ENCODE peak calls at places on chromosomes 1 and 21, in four cellular contexts. J is sigmoid colon, E is suprapubic skin, Q is HCT116. L is an unnamed sample.

GRCh38 chr1:171251741-171252300 is 3.5 kb downstream of the FMO1 start:
- DNase-seq in Q (no peak), E (no peak), J (no peak), L (no peak)

GRCh38 chr1:12342261-12343003 is 112.6 kb downstream of the VPS13D start:
- DNase-seq in E (no peak), J (no peak), Q (no peak), L (no peak)

GRCh38 chr1:119363162-119363561 is 5.4 kb upstream of the HAO2 start:
- DNase-seq in E (no peak), Q (no peak), J (no peak), L (no peak)

GRCh38 chr21:32298148-32298559 is 501 bp upstream of the MRAP start:
- DNase-seq in E (peak), Q (no peak), J (no peak), L (no peak)

GRCh38 chr1:228463559-228464455 is 23.4 kb upstream of the RNF187 start:
- DNase-seq in Q (peak), J (peak), E (no peak), L (peak)

GRCh38 chr1:8687539-8687938 is 129.9 kb downstream of the RERE start:
- DNase-seq in Q (no peak), J (no peak), E (no peak), L (no peak)

GRCh38 chr1:110687244-110687643 is 12.5 kb upstream of the KCNA3 start:
- DNase-seq in Q (no peak), J (no peak), E (no peak), L (no peak)

GRCh38 chr1:204110894-204111633 is 38.1 kb downstream of the SOX13 start:
- DNase-seq in Q (no peak), J (no peak), E (no peak), L (no peak)

GRCh38 chr1:39679821-39680220 is 7.9 kb upstream of the NT5C1A start:
- DNase-seq in J (no peak), Q (no peak), E (no peak), L (no peak)

GRCh38 chr1:171645553-171646336 is 6.7 kb downstream of the MYOC start:
- DNase-seq in E (peak), Q (no peak), J (peak), L (no peak)

GRCh38 chr1:212518188-212518951 is 85.7 kb downstream of the NENF start:
- DNase-seq in Q (no peak), E (peak), J (no peak), L (peak)

GRCh38 chr1:214187933-214188332 is 93.0 kb upstream of the SMYD2 start:
- DNase-seq in J (no peak), E (no peak), Q (no peak), L (no peak)

GRCh38 chr1:174103766-174104165 is 55.6 kb upstream of the RABGAP1L start:
- DNase-seq in Q (no peak), E (no peak), J (no peak), L (no peak)

GRCh38 chr1:109620396-109620817 is 770 bp downstream of the AMPD2 start:
- DNase-seq in J (peak), Q (no peak), E (peak), L (no peak)

GRCh38 chr1:58754683-58755467 is 29.0 kb downstream of the JUN start:
- DNase-seq in J (no peak), Q (no peak), E (no peak), L (no peak)
- TF ChIP-seq POLR2A in J (no peak), Q (no peak), E (no peak), L (no peak)

GRCh38 chr1:154453577-154454352 is 48.3 kb upstream of the TDRD10 start:
- DNase-seq in J (no peak), E (no peak), Q (no peak), L (no peak)
- TF ChIP-seq POLR2AphosphoS5 in J (no peak), E (no peak), Q (no peak), L (no peak)

DNA sequence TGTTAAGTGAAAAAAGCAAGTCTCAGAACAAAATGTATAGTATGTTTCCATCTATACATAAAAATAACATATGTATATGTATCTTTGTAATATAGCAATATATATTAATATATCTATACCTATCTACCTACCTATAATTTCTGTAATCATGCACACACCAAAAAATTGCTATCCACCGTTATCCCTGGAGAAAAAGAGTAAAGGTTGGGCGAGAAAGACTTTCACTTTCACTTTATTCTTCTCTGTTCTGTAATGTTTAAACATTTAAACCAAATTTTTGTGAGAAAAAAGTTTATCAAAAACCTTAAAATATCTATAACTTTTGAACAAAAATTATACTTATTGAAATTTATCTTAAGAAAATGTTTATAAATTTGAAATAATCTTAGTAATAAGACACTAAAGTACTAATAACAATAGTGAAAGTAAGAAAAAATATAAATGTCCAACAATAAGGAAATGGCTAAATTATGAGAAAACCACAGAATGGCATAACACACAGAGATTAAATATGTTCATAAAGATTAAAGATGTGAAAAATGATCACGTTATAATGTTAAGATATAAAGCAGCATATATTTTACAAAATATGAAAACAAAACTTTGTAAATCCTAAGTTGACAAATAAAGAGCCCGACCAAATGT is 74.0 kb upstream of the LRRC53 start:
- DNase-seq in J (no peak), E (no peak), Q (no peak), L (no peak)
- H3K4me3 ChIP-seq in J (no peak), E (no peak), Q (no peak), L (no peak)

DNA sequence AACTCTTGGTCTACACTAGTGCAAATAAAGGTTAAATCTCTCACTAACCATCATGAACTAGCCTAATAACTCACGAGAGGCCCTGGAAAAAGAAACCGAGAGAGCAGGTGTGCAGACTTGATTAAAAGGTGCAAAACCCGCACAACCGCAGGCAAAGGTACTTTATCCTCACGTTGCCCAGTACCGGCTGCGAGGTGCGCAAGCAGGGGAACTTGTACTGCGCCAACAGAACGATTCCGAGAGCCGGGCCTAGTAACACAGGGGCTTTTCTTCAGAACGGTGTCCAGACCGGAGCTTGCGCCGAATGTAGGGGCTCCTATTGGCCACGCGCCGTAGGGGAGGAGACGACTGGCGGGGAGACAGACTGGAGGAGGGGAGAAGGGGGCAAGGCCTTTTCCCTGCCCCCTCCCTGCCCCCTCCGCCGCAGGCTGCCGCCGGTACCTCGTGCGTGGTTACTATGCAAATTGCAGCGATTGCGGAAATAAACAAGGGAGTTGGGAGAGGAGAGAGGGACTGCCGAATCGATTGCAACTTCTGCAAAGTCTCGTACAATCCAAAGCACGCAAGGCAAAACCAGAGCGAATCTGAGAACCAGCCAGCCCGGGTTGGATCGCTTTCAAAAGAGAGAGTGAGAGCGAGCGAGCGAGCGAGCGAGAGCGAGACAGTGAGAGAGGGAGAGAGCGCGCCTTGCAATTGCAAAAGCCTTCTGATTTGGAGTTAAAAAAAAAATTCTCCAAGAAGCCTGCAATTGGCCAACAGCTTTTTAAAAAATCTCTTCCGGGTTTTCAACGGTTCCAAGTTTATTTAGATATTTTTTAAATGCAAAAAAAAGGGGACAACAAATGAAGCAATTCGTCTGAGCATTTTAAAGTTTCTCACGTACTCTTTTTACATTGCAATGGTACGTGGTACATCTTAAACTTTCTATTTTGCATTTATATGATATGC is 5.4 kb upstream of the NFIA start:
- DNase-seq in Q (peak), E (peak), J (peak), L (peak)
- TF ChIP-seq POLR2A in Q (no peak), E (no peak), J (no peak), L (no peak)

GRCh38 chr1:198915327-198916231 is 276.7 kb downstream of the PTPRC start:
- DNase-seq in E (no peak), Q (no peak), J (no peak), L (no peak)
- TF ChIP-seq POLR2AphosphoS5 in E (no peak), Q (no peak), J (no peak), L (no peak)

DNA sequence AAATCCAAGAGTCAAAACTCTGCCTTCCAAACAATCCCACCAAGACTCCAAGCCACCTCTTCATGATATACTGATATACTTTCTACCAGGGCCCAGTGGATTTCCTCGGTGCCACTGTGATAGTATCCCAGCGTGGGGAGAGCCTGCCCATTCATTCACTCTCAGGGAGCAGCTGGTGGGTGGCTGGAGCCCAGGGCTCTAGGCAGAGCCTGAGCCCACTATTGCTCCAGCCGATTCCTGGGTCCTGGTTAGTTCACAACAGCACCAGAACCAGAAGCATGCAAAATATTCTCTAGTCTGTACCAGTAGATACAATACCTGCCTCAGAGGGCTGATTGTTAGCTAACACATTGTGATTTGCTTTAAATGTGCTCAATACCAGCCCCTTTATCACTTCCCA is 831 bp downstream of the CSRP1 start:
- DNase-seq in E (no peak), J (peak), Q (no peak), L (no peak)
- H3K4me3 ChIP-seq in E (peak), J (peak), Q (peak), L (peak)

GRCh38 chr1:65006806-65007205 is 40.5 kb upstream of the JAK1 start:
- DNase-seq in J (no peak), E (no peak), Q (no peak), L (no peak)

GRCh38 chr1:65001238-65001792 is 35.0 kb upstream of the JAK1 start:
- DNase-seq in J (peak), E (peak), Q (no peak), L (peak)

GRCh38 chr1:65002156-65002507 is 35.8 kb upstream of the JAK1 start:
- DNase-seq in J (no peak), Q (no peak), E (peak), L (no peak)

GRCh38 chr1:65003316-65003664 is 36.9 kb upstream of the JAK1 start:
- DNase-seq in Q (no peak), E (no peak), J (no peak), L (no peak)

GRCh38 chr1:65002508-65003315 is 36.4 kb upstream of the JAK1 start:
- DNase-seq in Q (peak), J (peak), E (peak), L (peak)
- TF ChIP-seq POLR2A in Q (no peak), J (no peak), E (no peak), L (no peak)

GRCh38 chr1:231153726-231154125 is 8.1 kb upstream of the TRIM67 start:
- DNase-seq in Q (no peak), E (no peak), J (no peak), L (no peak)

DNA sequence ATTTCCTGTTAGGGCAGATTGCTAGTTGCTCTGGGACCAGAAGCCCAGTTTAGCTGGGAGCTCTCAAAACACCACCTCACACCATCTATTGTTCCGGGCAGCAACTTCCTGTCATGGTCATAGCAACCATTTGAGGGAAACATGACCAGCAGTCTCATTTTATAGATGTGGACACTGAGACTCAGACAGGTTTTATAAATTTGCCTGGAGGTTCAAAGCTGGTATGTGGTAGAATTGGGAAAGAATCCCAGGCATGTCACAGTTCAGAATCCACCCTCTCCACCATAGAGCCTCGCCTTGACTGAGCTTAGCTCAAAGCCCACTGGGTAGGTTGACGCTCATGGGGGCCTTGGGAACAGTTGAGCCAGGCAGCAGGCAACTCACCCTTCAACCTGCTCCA is 14.0 kb upstream of the TRIM67 start:
- DNase-seq in Q (no peak), E (no peak), J (no peak), L (no peak)
- TF ChIP-seq POLR2AphosphoS5 in Q (no peak), E (no peak), J (no peak), L (no peak)